ENCODE peak calls at places on chromosomes 3 and 15, in five cellular contexts. E is bronchial epithelial cell, H is GM23248, Y is kidney epithelial cell, P is ovary. U is an unnamed sample.

GRCh38 chr15:66862111-66862815 is 160.2 kb downstream of the SMAD6 start:
- DNase-seq in E (peak; percentile 41), H (peak; percentile 84), Y (no peak), P (no peak), U (peak; percentile 40)

GRCh38 chr3:184808021-184808420 is 3.9 kb upstream of the VPS8 start:
- DNase-seq in E (no peak), H (no peak), Y (no peak), P (no peak), U (no peak)

GRCh38 chr3:151228291-151229125 is 25.5 kb upstream of the GPR171 start:
- DNase-seq in E (peak; percentile 93), H (peak; percentile 82), Y (peak; percentile 42), P (no peak), U (no peak)

GRCh38 chr15:90994059-90994416 is 297 bp downstream of the PRC1 start:
- DNase-seq in E (no peak), H (peak; percentile 57), Y (no peak), P (no peak), U (no peak)

GRCh38 chr3:128069271-128069670 is 17.0 kb downstream of the SEC61A1 start:
- DNase-seq in E (no peak), H (no peak), Y (no peak), P (no peak), U (no peak)

GRCh38 chr3:178901204-178901603 is 170.4 kb downstream of the ZMAT3 start:
- DNase-seq in E (no peak), H (no peak), Y (no peak), P (no peak), U (no peak)

GRCh38 chr3:42148982-42149432 is 57.9 kb downstream of the TRAK1 start:
- DNase-seq in E (peak; percentile 69), H (peak; percentile 83), Y (peak; percentile 60), P (peak; percentile 72), U (peak; percentile 76)

GRCh38 chr15:61064653-61065052 is 164.4 kb downstream of the RORA start:
- DNase-seq in E (no peak), H (no peak), Y (no peak), P (no peak), U (no peak)

GRCh38 chr15:73021139-73021621 is 31.1 kb upstream of the NEO1 start:
- DNase-seq in E (no peak), H (no peak), Y (no peak), P (no peak), U (no peak)

GRCh38 chr15:74396445-74397238 is 29.2 kb upstream of the CYP11A1 start:
- DNase-seq in E (peak; percentile 99), H (peak; percentile 86), Y (peak; percentile 97), P (no peak), U (no peak)

GRCh38 chr3:171356251-171356650 is 104.0 kb downstream of the TNIK start:
- DNase-seq in E (peak; percentile 80), H (peak; percentile 20), Y (no peak), P (no peak), U (no peak)

GRCh38 chr3:185900228-185900627 is 37.6 kb downstream of the TRA2B start:
- DNase-seq in E (peak; percentile 96), H (peak; percentile 99), Y (peak; percentile 96), P (no peak), U (no peak)

DNA sequence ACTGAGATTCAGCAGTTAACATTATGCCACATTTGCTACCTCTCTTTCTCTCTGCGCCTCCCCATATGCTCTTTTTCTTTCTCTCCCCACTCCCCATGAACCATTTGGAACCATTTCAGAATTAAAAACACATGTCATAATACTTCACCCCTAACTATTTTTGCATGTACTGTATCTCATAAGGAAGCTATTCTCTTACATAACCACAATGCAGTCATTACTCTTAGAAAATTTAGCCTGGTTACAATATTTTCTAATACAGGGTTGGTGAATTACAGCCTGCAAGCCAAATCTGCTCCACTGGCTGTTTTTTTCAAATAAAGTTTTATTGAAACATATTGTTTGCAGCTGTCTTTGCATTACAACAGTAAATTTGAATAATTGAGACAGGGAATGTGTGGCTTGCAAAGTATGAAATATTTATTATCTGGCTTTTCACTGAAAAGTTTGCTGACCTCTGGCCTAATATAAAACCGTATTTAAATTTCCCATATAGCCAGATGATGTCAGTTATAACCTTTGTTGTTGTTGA is 62.8 kb downstream of the SGO1 start:
- DNase-seq in E (no peak), H (peak; percentile 5), Y (no peak), P (no peak), U (no peak)
- H3K36me3 ChIP-seq in E (peaks cover 3% of the 10 kb centered on the region), H (no peaks in the 10 kb centered on the region), Y (no peaks in the 10 kb centered on the region), P (no peaks in the 10 kb centered on the region), U (peaks cover 72% of the 10 kb centered on the region)

DNA sequence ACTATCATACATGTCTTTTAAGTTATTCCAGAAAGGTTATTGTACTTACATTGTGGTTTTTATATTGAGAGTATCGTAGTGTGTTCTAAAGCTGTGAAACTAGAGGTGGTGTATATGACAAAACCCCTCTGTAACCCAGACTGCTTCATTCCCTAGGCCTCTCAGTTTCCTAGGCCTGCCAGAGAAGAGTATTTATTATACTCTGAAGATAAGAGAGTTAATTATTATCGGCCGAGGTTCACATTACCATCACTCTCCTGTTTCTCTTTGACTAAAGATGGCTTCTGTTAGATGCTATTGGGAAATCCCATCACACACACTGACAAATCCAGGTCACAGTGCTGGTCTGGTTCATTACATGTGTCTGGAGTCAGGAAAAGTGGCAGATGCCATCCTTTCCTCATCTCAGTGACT is 20.5 kb downstream of the EXOSC7 start:
- DNase-seq in E (no peak), H (no peak), Y (no peak), P (no peak), U (no peak)
- H3K36me3 ChIP-seq in E (peaks cover 18% of the 10 kb centered on the region), H (peaks cover 17% of the 10 kb centered on the region), Y (no peaks in the 10 kb centered on the region), P (no peaks in the 10 kb centered on the region), U (peaks cover 63% of the 10 kb centered on the region)

DNA sequence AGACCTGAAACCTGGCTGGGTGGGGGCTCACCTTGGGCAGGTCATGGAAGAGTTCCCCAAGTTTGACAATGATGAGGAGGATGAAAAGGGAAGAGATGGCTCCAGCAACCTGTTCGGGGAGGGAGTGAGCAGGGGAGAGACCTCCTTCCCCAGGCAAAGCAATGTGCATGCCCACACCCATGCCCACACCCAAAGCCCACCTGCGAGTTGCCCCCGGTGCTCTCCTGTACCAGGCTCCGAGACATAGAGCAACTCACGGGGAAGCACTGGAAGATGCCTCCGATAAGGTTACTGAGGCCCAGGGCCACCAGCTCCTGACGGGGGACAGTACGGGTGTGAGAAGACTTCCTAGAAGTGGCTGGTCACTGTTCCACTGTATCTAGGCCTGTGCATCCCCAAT is 4.9 kb downstream of the SLC26A6 start:
- DNase-seq in E (no peak), H (no peak), Y (no peak), P (no peak), U (no peak)
- H3K36me3 ChIP-seq in E (peaks cover 47% of the 10 kb centered on the region), H (no peaks in the 10 kb centered on the region), Y (peaks cover 8% of the 10 kb centered on the region), P (no peaks in the 10 kb centered on the region), U (peaks cover 79% of the 10 kb centered on the region)

DNA sequence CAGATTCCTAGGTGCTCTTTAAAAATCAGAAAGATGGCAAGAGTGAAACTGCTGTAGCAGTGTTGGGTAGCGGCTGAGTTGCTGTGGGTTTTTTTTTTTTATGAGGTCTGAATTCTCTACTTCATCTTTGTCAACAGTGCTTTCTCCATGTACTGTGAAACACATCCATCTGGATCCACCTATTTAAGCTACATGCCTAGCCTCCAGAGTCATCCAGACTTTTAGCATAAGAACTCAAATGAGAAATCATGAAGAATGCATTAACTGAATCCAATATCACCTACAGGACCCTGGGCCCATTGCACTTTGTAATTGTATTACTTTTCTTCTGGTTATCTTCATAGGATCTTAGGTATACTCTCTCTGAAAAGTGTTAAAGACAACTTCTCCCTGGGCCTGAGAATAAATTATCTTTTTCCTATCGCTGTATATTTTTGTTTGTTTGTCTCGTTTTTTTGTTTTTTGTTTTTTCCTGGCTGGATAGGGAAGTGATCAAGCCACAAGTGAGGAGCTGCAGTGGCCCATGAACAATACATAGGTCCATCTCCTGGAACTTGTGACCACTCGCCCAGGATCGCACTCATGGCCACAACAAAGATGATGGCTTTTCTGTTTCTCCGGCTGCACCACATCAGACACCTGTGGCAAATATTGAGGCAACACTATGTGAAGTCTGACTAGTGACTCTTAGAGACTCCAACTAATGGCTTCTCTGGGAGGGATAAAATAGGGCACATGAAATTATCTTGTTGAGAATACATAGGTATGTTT is 609.9 kb upstream of the AGTR1 start:
- DNase-seq in E (no peak), H (no peak), Y (no peak), P (no peak), U (no peak)
- H3K36me3 ChIP-seq in E (no peaks in the 10 kb centered on the region), H (no peaks in the 10 kb centered on the region), Y (no peaks in the 10 kb centered on the region), P (no peaks in the 10 kb centered on the region), U (no peaks in the 10 kb centered on the region)

GRCh38 chr3:53224536-53224935 is 31.3 kb downstream of the TKT start:
- DNase-seq in E (no peak), H (no peak), Y (no peak), P (no peak), U (no peak)

GRCh38 chr3:53225181-53225580 is 30.6 kb downstream of the TKT start:
- DNase-seq in E (no peak), H (no peak), Y (no peak), P (no peak), U (no peak)

GRCh38 chr3:53223541-53223966 is 32.3 kb downstream of the TKT start:
- DNase-seq in E (no peak), H (no peak), Y (no peak), P (no peak), U (no peak)

GRCh38 chr3:53223025-53223424 is 32.8 kb downstream of the TKT start:
- DNase-seq in E (no peak), H (no peak), Y (no peak), P (no peak), U (no peak)

GRCh38 chr3:53224026-53224425 is 31.8 kb downstream of the TKT start:
- DNase-seq in E (no peak), H (no peak), Y (no peak), P (no peak), U (no peak)
- H3K36me3 ChIP-seq in E (peaks cover 38% of the 10 kb centered on the region), H (peaks cover 44% of the 10 kb centered on the region), Y (peaks cover 15% of the 10 kb centered on the region), P (no peaks in the 10 kb centered on the region), U (peaks cover 51% of the 10 kb centered on the region)

GRCh38 chr15:98905981-98906711 is 101.4 kb downstream of the PGPEP1L start:
- DNase-seq in E (no peak), H (peak; percentile 23), Y (no peak), P (no peak), U (peak; percentile 53)
- H3K36me3 ChIP-seq in E (peaks cover 14% of the 10 kb centered on the region), H (peaks cover 12% of the 10 kb centered on the region), Y (no peaks in the 10 kb centered on the region), P (no peaks in the 10 kb centered on the region), U (peaks cover 5% of the 10 kb centered on the region)

U was measured in tibial artery.